ENCODE peak calls at places on chromosomes 5 and 9, in five cellular contexts. K, A, M, Q and I are unnamed samples.

GRCh38 chr5:60585618-60586017 is 114.3 kb downstream of the DEPDC1B start:
- DNase-seq in Q (no peak), K (no peak), M (no peak), A (no peak), I (no peak)

GRCh38 chr9:129245276-129245675 is 67.2 kb upstream of the IER5L start:
- DNase-seq in M (no peak), Q (peak), K (no peak), A (no peak), I (no peak)

GRCh38 chr5:97131139-97131710 is 11.2 kb downstream of the LIX1 start:
- DNase-seq in M (no peak), K (no peak), Q (no peak), A (no peak), I (no peak)

GRCh38 chr5:102823441-102823874 is 68.4 kb downstream of the PAM start:
- DNase-seq in K (no peak), M (no peak), A (no peak), Q (no peak), I (no peak)

GRCh38 chr9:128203842-128204551 is 818 bp downstream of the DNM1 start:
- DNase-seq in K (no peak), A (no peak), M (no peak), Q (peak), I (peak)

GRCh38 chr5:103942587-103943186 is 380.1 kb upstream of the NUDT12 start:
- DNase-seq in M (no peak), K (no peak), Q (no peak), A (no peak), I (no peak)

GRCh38 chr9:97564291-97565175 is 63.1 kb downstream of the TMOD1 start:
- DNase-seq in M (no peak), A (no peak), K (no peak), Q (peak), I (no peak)

GRCh38 chr5:52148679-52149078 is 639.0 kb upstream of the ITGA1 start:
- DNase-seq in A (no peak), M (no peak), Q (no peak), K (no peak), I (no peak)

GRCh38 chr5:158234323-158235158 is 375.6 kb upstream of the CLINT1 start:
- DNase-seq in Q (no peak), A (no peak), M (no peak), K (no peak), I (no peak)

GRCh38 chr9:129501771-129502324 is 119.1 kb downstream of the C9orf50 start:
- DNase-seq in A (no peak), K (no peak), Q (no peak), M (no peak), I (no peak)

GRCh38 chr5:92927291-92927778 is 653.7 kb downstream of the NR2F1-AS1 start:
- DNase-seq in A (no peak), Q (peak), M (peak), K (no peak), I (no peak)

GRCh38 chr9:15404171-15404570 is 18.5 kb upstream of the SNAPC3 start:
- DNase-seq in K (no peak), A (no peak), Q (no peak), M (no peak), I (no peak)

GRCh38 chr5:90226433-90227099 is 183.0 kb downstream of the CETN3 start:
- DNase-seq in K (no peak), A (no peak), M (no peak), Q (peak), I (no peak)

GRCh38 chr9:33172256-33172678 is 5.1 kb upstream of the B4GALT1 start:
- DNase-seq in Q (no peak), K (no peak), A (no peak), M (peak), I (no peak)

GRCh38 chr9:135268981-135269380 is 181.5 kb downstream of the OLFM1 start:
- DNase-seq in K (no peak), M (no peak), Q (no peak), A (no peak), I (no peak)
- H3K4me3 ChIP-seq in K (no peak), M (no peak), Q (no peak), A (no peak), I (no peak)

DNA sequence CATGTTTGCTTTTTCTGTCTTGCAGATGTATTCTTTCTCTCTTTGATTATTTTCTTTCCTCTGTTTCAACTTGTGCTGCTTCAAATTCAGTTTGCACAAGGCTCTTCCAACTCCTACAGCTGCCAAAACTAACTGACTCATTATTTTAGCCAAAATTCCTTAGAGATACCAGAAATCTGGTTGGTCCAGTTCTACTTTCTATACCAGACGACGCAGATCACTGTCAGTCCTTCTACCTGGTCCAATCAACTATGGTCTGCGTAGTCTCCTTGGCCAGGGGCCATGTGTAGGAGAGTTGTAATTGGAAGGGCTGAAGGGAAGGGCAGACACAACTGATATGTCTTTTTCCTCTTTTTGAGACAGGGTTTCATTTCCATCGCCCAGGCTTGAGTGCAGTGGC is 51.9 kb upstream of the JAK2 start:
- DNase-seq in M (no peak), K (no peak), Q (no peak), A (no peak), I (no peak)
- H3K4me3 ChIP-seq in M (no peak), K (no peak), Q (no peak), A (no peak), I (no peak)

GRCh38 chr5:65035212-65036206 is 266.8 kb downstream of the CWC27 start:
- DNase-seq in K (peak), Q (peak), M (peak), A (peak), I (peak)

GRCh38 chr5:65032250-65032649 is 263.5 kb downstream of the CWC27 start:
- DNase-seq in A (no peak), M (no peak), Q (no peak), K (no peak), I (no peak)

GRCh38 chr5:65034782-65035181 is 266.1 kb downstream of the CWC27 start:
- DNase-seq in Q (peak), A (no peak), K (no peak), M (no peak), I (peak)

GRCh38 chr5:65037845-65038815 is 269.4 kb downstream of the CWC27 start:
- DNase-seq in Q (peak), A (no peak), K (peak), M (peak), I (peak)

GRCh38 chr5:65034029-65034781 is 265.5 kb downstream of the CWC27 start:
- DNase-seq in M (peak), Q (no peak), A (no peak), K (no peak), I (peak)
- H3K4me3 ChIP-seq in M (peak), Q (no peak), A (no peak), K (no peak), I (no peak)

DNA sequence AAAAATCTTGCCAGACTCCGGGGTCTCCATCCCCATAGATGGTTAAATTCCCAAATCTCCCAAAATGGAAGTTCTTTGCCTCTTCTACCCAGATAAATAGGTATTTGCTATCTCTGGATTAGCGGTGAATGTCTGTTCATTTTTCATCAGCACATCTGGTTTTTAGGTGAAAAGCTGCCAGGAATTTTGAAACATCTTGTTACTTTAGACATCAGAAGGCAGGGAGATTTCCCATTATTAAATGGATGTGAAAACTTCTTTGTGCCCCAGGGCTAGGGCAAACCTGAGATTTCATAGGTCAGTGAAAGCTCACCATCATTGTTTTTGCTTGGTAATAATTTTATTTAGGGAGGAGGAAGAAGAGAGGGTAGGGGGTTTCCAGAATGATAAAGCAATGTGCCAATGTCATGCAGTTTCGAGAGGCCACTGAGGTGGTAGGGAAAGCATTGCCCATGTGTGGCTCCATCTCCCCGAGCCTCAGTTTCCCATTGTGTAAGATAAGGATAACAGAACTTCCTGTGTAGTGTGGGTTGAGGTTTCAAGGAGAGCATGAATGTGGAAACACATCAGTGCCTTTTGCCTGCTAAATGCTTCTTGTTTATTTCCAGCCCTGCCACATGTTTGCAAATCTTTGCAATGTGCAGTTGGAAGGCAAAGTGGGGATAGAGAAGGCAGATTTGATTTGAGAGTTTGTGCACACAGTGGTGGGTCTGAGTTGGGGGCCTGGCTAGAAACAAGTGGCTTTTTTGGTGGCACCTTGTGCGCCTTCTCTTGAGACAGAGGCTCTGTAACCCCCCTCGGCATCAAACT is 147.2 kb upstream of the KLF4 start:
- DNase-seq in K (no peak), M (no peak), Q (no peak), A (no peak), I (no peak)
- H3K4me3 ChIP-seq in K (peak), M (no peak), Q (no peak), A (no peak), I (no peak)

GRCh38 chr5:174720612-174721521 is 3.5 kb upstream of the MSX2 start:
- DNase-seq in A (no peak), Q (peak), M (peak), K (peak), I (no peak)
- H3K4me3 ChIP-seq in A (no peak), Q (peak), M (no peak), K (peak), I (no peak)

GRCh38 chr9:133112361-133113026 is 8.5 kb downstream of the RALGDS start:
- DNase-seq in K (no peak), A (no peak), M (no peak), Q (peak), I (peak)
- H3K4me3 ChIP-seq in K (no peak), A (no peak), M (no peak), Q (no peak), I (no peak)

GRCh38 chr9:104766025-104766424 is 2.1 kb downstream of the NIPSNAP3B start:
- DNase-seq in K (no peak), M (no peak), A (no peak), Q (no peak), I (no peak)

GRCh38 chr9:104767507-104767906 is 3.6 kb downstream of the NIPSNAP3B start:
- DNase-seq in K (no peak), Q (no peak), M (no peak), A (no peak), I (no peak)

GRCh38 chr9:104769655-104770054 is 5.7 kb downstream of the NIPSNAP3B start:
- DNase-seq in Q (no peak), A (no peak), M (no peak), K (no peak), I (no peak)

GRCh38 chr9:104765138-104765537 is 1.2 kb downstream of the NIPSNAP3B start:
- DNase-seq in M (no peak), Q (no peak), K (no peak), A (no peak), I (no peak)
- H3K4me3 ChIP-seq in M (no peak), Q (no peak), K (no peak), A (no peak), I (no peak)